ENCODE peak calls at places on chromosomes 4 and X, in four cellular contexts. T is Karpas-422, N is fibroblast of lung, Y is DND-41. S is an unnamed sample. For H3K36me3, the result is how much of the 10 kb centered on the place peaks cover.

GRCh38 chrX:46386511-46386910 is 158.7 kb downstream of the ZNF674 start:
- DNase-seq in Y (no peak), N (no peak), T (no peak), S (no peak)

GRCh38 chrX:16628954-16629595 is 20.9 kb upstream of the S100G start:
- DNase-seq in Y (no peak), T (no peak), N (peak), S (no peak)

GRCh38 chr4:136634121-136634520 is 898.2 kb downstream of the PCDH18 start:
- DNase-seq in N (no peak), Y (no peak), T (no peak), S (no peak)

GRCh38 chrX:681989-682388 is 51.4 kb downstream of the SHOX start:
- DNase-seq in T (no peak), N (no peak), Y (no peak), S (no peak)

GRCh38 chrX:48854898-48855297 is 19.5 kb upstream of the PCSK1N start:
- DNase-seq in N (peak), Y (peak), T (no peak), S (no peak)

GRCh38 chr4:5866841-5867782 is 25.8 kb downstream of the CRMP1 start:
- DNase-seq in T (peak), Y (no peak), N (no peak), S (no peak)

GRCh38 chr4:155946486-155946885 is 7.2 kb downstream of the CTSO start:
- DNase-seq in T (no peak), Y (no peak), N (peak), S (no peak)

GRCh38 chr4:24094726-24095125 is 204.9 kb upstream of the PPARGC1A start:
- DNase-seq in Y (no peak), N (peak), T (no peak), S (no peak)

GRCh38 chr4:71184195-71184781 is 154.5 kb upstream of the SLC4A4 start:
- DNase-seq in Y (peak), T (peak), N (peak), S (no peak)

GRCh38 chrX:40157228-40158035 is 59.7 kb upstream of the BCOR start:
- DNase-seq in N (no peak), T (no peak), Y (no peak), S (no peak)

GRCh38 chrX:40154853-40155616 is 57.3 kb upstream of the BCOR start:
- DNase-seq in Y (no peak), T (no peak), N (no peak), S (no peak)

GRCh38 chrX:40154229-40154852 is 56.6 kb upstream of the BCOR start:
- DNase-seq in T (no peak), N (no peak), Y (peak), S (no peak)

GRCh38 chrX:40156472-40157227 is 58.9 kb upstream of the BCOR start:
- DNase-seq in N (no peak), Y (no peak), T (no peak), S (no peak)

DNA sequence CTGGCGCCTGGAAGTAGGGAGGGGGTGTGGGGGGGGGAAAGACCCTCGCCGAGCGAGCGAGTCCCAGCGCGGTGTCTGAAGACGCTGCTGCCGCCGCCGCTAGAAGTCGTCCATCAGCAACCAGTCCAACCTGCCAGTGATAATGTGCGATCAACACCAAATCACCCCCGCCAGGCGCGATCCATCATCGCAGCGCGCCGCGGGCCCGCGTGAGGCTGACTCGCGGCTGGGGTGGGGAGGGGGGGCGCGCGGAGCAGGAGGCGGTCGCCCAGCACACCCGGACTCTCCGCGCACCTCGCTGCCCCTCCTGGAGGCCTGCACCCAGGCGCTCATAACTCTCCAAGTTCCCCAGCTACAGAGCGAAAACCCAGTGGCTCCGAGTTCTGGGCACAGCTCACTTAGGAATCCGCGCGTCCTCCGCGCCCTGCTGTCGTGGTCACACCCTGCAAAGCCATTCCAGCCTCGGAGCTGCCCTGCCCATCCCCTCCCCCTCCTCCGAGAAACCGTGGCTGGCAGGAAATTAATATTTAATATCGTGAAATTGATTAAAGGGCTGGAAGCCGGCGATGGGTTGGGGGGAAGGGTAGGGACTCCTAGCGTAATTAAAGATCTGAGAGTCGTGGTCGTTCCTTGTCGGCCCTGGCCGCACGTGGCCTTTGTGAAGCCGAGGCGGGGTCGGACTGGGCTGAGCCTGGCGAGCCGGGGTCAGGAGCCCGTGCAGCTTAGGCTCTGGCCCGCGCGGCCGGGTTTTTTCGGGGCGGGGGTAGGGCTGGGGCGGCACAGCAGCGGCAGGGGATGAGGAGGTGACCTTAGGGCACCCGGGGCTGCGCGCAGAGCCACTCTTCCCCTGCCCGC is 58.1 kb upstream of the BCOR start:
- DNase-seq in Y (no peak), T (no peak), N (no peak), S (no peak)
- H3K27ac ChIP-seq in Y (no peak), T (no peak), N (no peak), S (no peak)

DNA sequence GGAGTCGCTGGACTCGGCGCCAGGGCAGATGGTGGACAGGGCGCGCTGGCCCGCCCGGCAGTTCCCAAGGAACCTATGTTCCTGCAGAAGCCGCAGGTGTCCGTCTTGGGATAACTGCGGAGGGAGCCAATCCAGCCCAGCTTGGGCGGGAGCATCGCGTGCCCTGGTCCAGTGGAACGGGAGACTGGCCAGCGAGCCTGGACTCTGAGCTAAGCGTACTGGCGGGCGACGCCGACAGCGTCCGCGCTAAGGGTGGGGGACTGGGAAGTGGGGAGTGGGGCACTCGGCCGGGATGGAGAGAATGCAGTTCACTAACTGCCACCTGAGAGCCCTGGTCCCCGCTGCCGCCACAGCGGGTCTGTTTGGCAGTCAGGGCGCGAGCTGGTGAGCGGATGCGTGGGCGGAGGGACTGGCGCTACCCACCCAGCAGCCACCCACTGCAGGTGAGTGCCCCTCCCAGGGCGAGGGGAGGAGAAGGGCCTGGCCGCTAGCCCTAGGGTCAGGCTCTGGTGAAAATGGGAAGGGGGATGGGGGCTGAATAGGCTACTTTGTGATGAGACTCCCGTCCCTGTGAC is 1.3 kb upstream of the MAMLD1 start:
- DNase-seq in N (peak), T (no peak), Y (no peak), S (no peak)
- H3K9ac ChIP-seq in N (peak), T (peak), Y (no peak), S (no peak)

GRCh38 chrX:132272826-132273225 is 53.6 kb upstream of the RAP2C start:
- DNase-seq in N (no peak), Y (no peak), T (no peak), S (no peak)
- H3K36me3 ChIP-seq in N (under half), Y (under half), T (under half), S (under half)

DNA sequence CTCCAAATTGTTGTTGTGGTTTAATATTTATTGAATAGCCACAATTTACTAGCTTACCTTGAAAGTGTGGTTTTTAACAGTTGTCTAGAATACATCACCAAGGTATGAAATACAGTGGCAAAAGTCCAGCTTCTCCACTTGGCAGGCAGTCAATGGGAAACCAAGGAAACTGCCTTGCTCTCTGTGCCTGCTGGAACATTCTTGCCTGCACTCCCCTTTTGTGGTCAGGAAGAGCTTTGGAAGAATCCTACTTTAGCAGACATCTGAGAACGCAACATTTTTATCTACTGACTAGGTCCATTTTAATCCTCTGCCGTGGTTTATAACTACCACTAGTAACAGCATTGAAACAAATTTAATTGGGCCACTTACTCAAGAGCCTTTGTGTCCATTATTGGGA is 64.5 kb downstream of the TENM3 start:
- DNase-seq in Y (no peak), T (no peak), N (peak), S (no peak)
- H3K27ac ChIP-seq in Y (no peak), T (no peak), N (no peak), S (no peak)

GRCh38 chr4:76754439-76754838 is 143.5 kb downstream of the SOWAHB start:
- DNase-seq in N (no peak), T (no peak), Y (no peak), S (no peak)
- H3K9ac ChIP-seq in N (peak), T (no peak), Y (no peak), S (no peak)

GRCh38 chr4:29307755-29308154 is 1412.4 kb upstream of the PCDH7 start:
- DNase-seq in Y (no peak), T (no peak), N (no peak), S (no peak)

GRCh38 chr4:29309050-29309449 is 1411.1 kb upstream of the PCDH7 start:
- DNase-seq in Y (no peak), T (no peak), N (peak), S (no peak)

GRCh38 chr4:29311231-29311630 is 1408.9 kb upstream of the PCDH7 start:
- DNase-seq in T (no peak), N (peak), Y (no peak), S (no peak)

GRCh38 chr4:29307256-29307655 is 1412.9 kb upstream of the PCDH7 start:
- DNase-seq in N (no peak), T (no peak), Y (no peak), S (no peak)

GRCh38 chr4:29310252-29310651 is 1409.9 kb upstream of the PCDH7 start:
- DNase-seq in T (no peak), N (no peak), Y (no peak), S (no peak)
- H3K36me3 ChIP-seq in T (under half), N (under half), Y (under half), S (under half)